ENCODE peak calls at places on chromosomes 3 and 15, in five cellular contexts. A is endothelial cell, F is HFFc6, Q is breast epithelium, Z is glomerular endothelial cell. V is an unnamed sample.

GRCh38 chr3:50610992-50611463 is 546 bp downstream of the CISH start:
- DNase-seq in Q (no peak), Z (no peak), F (no peak), A (no peak), V (no peak)

GRCh38 chr3:10189557-10190374 is 25.0 kb downstream of the IRAK2 start:
- DNase-seq in A (no peak), Z (peak; percentile 83), F (no peak), Q (peak; percentile 94), V (no peak)

GRCh38 chr3:59268170-59268569 is 218.3 kb upstream of the CFAP20DC start:
- DNase-seq in Q (no peak), Z (no peak), F (no peak), A (no peak), V (no peak)

GRCh38 chr15:75884041-75884440 is 19.6 kb upstream of the FBXO22 start:
- DNase-seq in F (peak; percentile 39), A (no peak), Z (no peak), Q (no peak), V (no peak)

GRCh38 chr3:46693038-46693896 is at the start of gene ALS2CL:
- DNase-seq in F (no peak), Q (peak; percentile 45), A (peak; percentile 56), Z (no peak), V (peak; percentile 5)

GRCh38 chr15:63482874-63483323 is 21.5 kb upstream of the USP3 start:
- DNase-seq in F (no peak), A (no peak), Q (no peak), Z (no peak), V (no peak)

GRCh38 chr15:68304611-68305337 is 27.2 kb downstream of the FEM1B start:
- DNase-seq in Z (no peak), F (no peak), Q (peak; percentile 16), A (no peak), V (no peak)

GRCh38 chr3:156646958-156647357 is 27.4 kb upstream of the TIPARP start:
- DNase-seq in A (no peak), Z (no peak), Q (no peak), F (no peak), V (no peak)

GRCh38 chr15:74206801-74207281 is 4.3 kb upstream of the STRA6 start:
- DNase-seq in A (no peak), Q (no peak), Z (no peak), F (no peak), V (no peak)

GRCh38 chr15:28936081-28936480 is 50.3 kb downstream of the APBA2 start:
- DNase-seq in F (no peak), Z (no peak), A (no peak), Q (no peak), V (no peak)

GRCh38 chr3:45131201-45131600 is 15.0 kb downstream of the CDCP1 start:
- DNase-seq in F (no peak), Q (no peak), Z (no peak), A (no peak), V (no peak)

GRCh38 chr3:113783980-113784379 is 37.1 kb downstream of the ATP6V1A start:
- DNase-seq in Q (no peak), A (peak; percentile 12), F (no peak), Z (peak; percentile 77), V (no peak)

GRCh38 chr15:89346516-89346915 is 11.9 kb upstream of the POLG start:
- DNase-seq in Z (no peak), F (no peak), Q (no peak), A (no peak), V (no peak)

GRCh38 chr3:141231923-141232861 is 567 bp downstream of the PXYLP1 start:
- DNase-seq in A (peak; percentile 22), Q (peak; percentile 24), Z (no peak), F (no peak), V (peak; percentile 34)

GRCh38 chr3:45927881-45928280 is 15.4 kb upstream of the CXCR6 start:
- DNase-seq in F (peak; percentile 80), Z (no peak), Q (no peak), A (no peak), V (no peak)

GRCh38 chr15:56654624-56655023 is 78.7 kb downstream of the ZNF280D start:
- DNase-seq in Q (no peak), F (no peak), Z (no peak), A (no peak), V (no peak)

GRCh38 chr15:90885432-90886290 is 1.4 kb downstream of the FES start:
- DNase-seq in Q (no peak), F (no peak), A (peak; percentile 86), Z (no peak), V (peak; percentile 80)

GRCh38 chr3:481680-482079 is 285.1 kb downstream of the CHL1 start:
- DNase-seq in Z (no peak), F (no peak), A (no peak), Q (no peak), V (peak; percentile 38)

GRCh38 chr15:48477795-48478360 is 146.6 kb downstream of the DUT start:
- DNase-seq in F (no peak), A (no peak), Z (no peak), Q (no peak), V (no peak)

GRCh38 chr3:64105816-64106215 is 82.5 kb upstream of the PSMD6 start:
- DNase-seq in A (no peak), Z (no peak), Q (no peak), F (no peak), V (no peak)